ENCODE peak calls at places on chromosomes 3 and 15, in four cellular contexts. One of them, this sample, is unnamed.

GRCh38 chr3:59313365-59313764 is 263.5 kb upstream of the CFAP20DC start:
- DNase-seq in brain microvascular endothelial cell: peak
- DNase-seq in fibroblast of lung: no peak
- DNase-seq in kidney: no peak
- DNase-seq in this sample: no peak

GRCh38 chr15:65804252-65804931 is 12.3 kb upstream of the DENND4A start:
- DNase-seq in fibroblast of lung: no peak
- DNase-seq in kidney: no peak
- DNase-seq in brain microvascular endothelial cell: no peak
- DNase-seq in this sample: no peak

GRCh38 chr3:32147935-32148334 is 41.5 kb downstream of the GPD1L start:
- DNase-seq in fibroblast of lung: no peak
- DNase-seq in brain microvascular endothelial cell: no peak
- DNase-seq in kidney: no peak
- DNase-seq in this sample: no peak

GRCh38 chr3:156174229-156174847 is 54.0 kb downstream of the KCNAB1 start:
- DNase-seq in kidney: no peak
- DNase-seq in brain microvascular endothelial cell: peak
- DNase-seq in fibroblast of lung: peak
- DNase-seq in this sample: no peak

GRCh38 chr3:125353128-125353527 is 22.0 kb downstream of the ZNF148 start:
- DNase-seq in kidney: no peak
- DNase-seq in fibroblast of lung: no peak
- DNase-seq in brain microvascular endothelial cell: no peak
- DNase-seq in this sample: no peak

GRCh38 chr3:16885948-16886683 is 1.4 kb downstream of the PLCL2 start:
- DNase-seq in fibroblast of lung: no peak
- DNase-seq in kidney: no peak
- DNase-seq in brain microvascular endothelial cell: no peak
- DNase-seq in this sample: no peak

GRCh38 chr15:65309882-65310418 is 5.5 kb downstream of the RNU5B-1 start:
- DNase-seq in fibroblast of lung: no peak
- DNase-seq in brain microvascular endothelial cell: no peak
- DNase-seq in kidney: peak
- DNase-seq in this sample: no peak

GRCh38 chr3:178246004-178246403 is 290.2 kb upstream of the KCNMB2 start:
- DNase-seq in fibroblast of lung: no peak
- DNase-seq in kidney: no peak
- DNase-seq in brain microvascular endothelial cell: no peak
- DNase-seq in this sample: no peak

GRCh38 chr15:40787344-40787841 is 17.6 kb downstream of the C15orf62 start:
- DNase-seq in kidney: peak
- DNase-seq in fibroblast of lung: peak
- DNase-seq in brain microvascular endothelial cell: peak
- DNase-seq in this sample: peak

GRCh38 chr15:94610069-94610863 is 378.9 kb downstream of the MCTP2 start:
- DNase-seq in fibroblast of lung: no peak
- DNase-seq in kidney: no peak
- DNase-seq in brain microvascular endothelial cell: no peak
- DNase-seq in this sample: no peak

GRCh38 chr15:28111552-28111951 is 12.4 kb upstream of the OCA2 start:
- DNase-seq in brain microvascular endothelial cell: no peak
- DNase-seq in fibroblast of lung: no peak
- DNase-seq in kidney: no peak
- DNase-seq in this sample: no peak

GRCh38 chr3:43034911-43035310 is 55.8 kb downstream of the GASK1A start:
- DNase-seq in kidney: no peak
- DNase-seq in fibroblast of lung: no peak
- DNase-seq in brain microvascular endothelial cell: no peak
- DNase-seq in this sample: no peak

GRCh38 chr15:90159213-90159612 is 41.9 kb upstream of the SEMA4B start:
- DNase-seq in brain microvascular endothelial cell: no peak
- DNase-seq in fibroblast of lung: no peak
- DNase-seq in kidney: no peak
- DNase-seq in this sample: no peak

GRCh38 chr3:9732080-9732752 is 681 bp downstream of the BRPF1 start:
- DNase-seq in brain microvascular endothelial cell: no peak
- DNase-seq in fibroblast of lung: no peak
- DNase-seq in kidney: peak
- DNase-seq in this sample: no peak

DNA sequence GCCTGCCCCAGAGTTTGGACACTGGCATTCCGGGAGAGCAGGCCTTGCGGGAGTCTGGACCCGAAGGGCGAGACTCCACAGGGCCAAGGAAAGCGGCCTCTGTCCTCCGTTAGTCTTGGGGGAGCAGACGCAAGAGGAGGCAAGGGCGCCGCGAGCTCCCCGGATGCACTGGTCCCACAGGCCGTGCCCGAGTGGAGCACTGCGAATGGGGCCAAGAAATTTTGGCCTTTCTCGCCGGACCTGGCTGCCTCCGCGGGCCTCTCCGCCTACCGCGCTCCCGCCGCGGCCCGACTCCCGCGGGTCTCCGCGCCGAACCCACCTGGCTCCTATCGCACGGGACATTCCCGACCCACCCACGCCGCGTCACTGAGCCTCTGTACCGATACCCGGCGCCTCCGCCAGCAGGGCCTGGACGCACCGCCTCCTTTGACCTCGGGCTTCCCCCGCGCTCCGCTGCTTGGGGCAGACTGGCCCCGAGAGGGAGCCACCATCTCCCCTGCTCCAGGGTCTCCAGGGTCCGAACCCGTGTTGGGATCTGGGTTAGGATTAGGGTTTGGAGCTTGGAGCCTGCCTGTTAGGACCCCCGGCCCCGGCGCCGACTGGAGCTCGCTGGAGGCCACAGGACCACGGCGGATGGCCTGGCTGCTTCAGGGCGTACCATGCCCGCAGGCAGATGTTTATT is 11.8 kb downstream of the SHOX2 start:
- DNase-seq in kidney: no peak
- DNase-seq in brain microvascular endothelial cell: no peak
- DNase-seq in fibroblast of lung: no peak
- DNase-seq in this sample: no peak
- H3K4me3 ChIP-seq in kidney: no peak
- H3K4me3 ChIP-seq in brain microvascular endothelial cell: peak
- H3K4me3 ChIP-seq in fibroblast of lung: no peak
- H3K4me3 ChIP-seq in this sample: no peak

DNA sequence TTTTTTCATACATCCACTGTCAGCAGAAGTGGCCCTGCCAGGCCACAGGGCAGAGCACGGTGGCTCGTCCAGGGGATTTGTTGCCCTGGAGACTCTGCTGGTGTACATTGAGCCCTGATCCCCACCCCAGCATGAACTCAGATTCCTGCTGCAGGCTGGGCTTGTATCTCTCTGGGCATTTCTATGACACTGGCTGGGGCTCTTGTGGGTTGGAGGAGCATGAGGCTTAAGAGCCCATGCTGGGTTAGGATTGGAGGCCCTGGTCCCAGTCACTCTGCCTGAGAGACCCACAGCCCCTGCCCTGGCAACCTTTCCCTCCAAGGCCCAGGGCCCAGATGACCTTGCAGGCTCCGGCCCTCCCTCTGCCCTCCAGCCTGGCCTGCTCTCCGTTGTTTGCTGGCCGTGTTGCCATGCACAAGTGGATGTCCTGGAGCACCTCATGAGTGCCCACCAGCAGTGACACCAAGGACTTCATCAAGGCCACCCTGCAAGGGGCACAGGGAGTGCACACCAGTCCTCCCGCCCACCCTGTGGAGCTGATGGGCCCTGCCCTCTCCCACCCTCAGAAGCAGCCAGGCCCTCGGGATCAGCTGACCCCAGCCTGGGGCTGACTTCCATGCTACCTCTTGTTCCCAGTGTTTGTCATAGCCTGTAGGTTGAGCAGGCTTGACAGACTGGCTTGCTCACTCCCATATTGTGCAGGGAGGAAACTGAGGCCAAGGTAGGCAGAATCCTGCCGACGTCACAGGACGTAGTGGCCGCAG is 58.1 kb downstream of the ZNF445 start:
- DNase-seq in kidney: no peak
- DNase-seq in fibroblast of lung: no peak
- DNase-seq in brain microvascular endothelial cell: no peak
- DNase-seq in this sample: no peak
- TF ChIP-seq CTCF in kidney: no peak
- TF ChIP-seq CTCF in fibroblast of lung: no peak
- TF ChIP-seq CTCF in brain microvascular endothelial cell: no peak
- TF ChIP-seq CTCF in this sample: no peak

GRCh38 chr3:152245498-152246175 is 23.1 kb upstream of the MBNL1 start:
- DNase-seq in brain microvascular endothelial cell: no peak
- DNase-seq in kidney: no peak
- DNase-seq in fibroblast of lung: no peak
- DNase-seq in this sample: no peak
- H3K4me3 ChIP-seq in brain microvascular endothelial cell: no peak
- H3K4me3 ChIP-seq in kidney: no peak
- H3K4me3 ChIP-seq in fibroblast of lung: no peak
- H3K4me3 ChIP-seq in this sample: no peak

GRCh38 chr3:3772338-3772737 is 26.9 kb upstream of the LRRN1 start:
- DNase-seq in fibroblast of lung: no peak
- DNase-seq in kidney: no peak
- DNase-seq in brain microvascular endothelial cell: no peak
- DNase-seq in this sample: no peak
- TF ChIP-seq CTCF in fibroblast of lung: no peak
- TF ChIP-seq CTCF in kidney: no peak
- TF ChIP-seq CTCF in brain microvascular endothelial cell: no peak
- TF ChIP-seq CTCF in this sample: no peak

GRCh38 chr15:38886315-38887163 is 321.9 kb upstream of the RASGRP1 start:
- DNase-seq in fibroblast of lung: peak
- DNase-seq in kidney: no peak
- DNase-seq in brain microvascular endothelial cell: peak
- DNase-seq in this sample: no peak
- H3K4me3 ChIP-seq in fibroblast of lung: peak
- H3K4me3 ChIP-seq in kidney: no peak
- H3K4me3 ChIP-seq in brain microvascular endothelial cell: peak
- H3K4me3 ChIP-seq in this sample: no peak

GRCh38 chr3:40068647-40069046 is 240.9 kb upstream of the EIF1B start:
- DNase-seq in brain microvascular endothelial cell: no peak
- DNase-seq in fibroblast of lung: no peak
- DNase-seq in kidney: no peak
- DNase-seq in this sample: no peak

GRCh38 chr3:40078590-40078989 is 230.9 kb upstream of the EIF1B start:
- DNase-seq in kidney: no peak
- DNase-seq in brain microvascular endothelial cell: no peak
- DNase-seq in fibroblast of lung: no peak
- DNase-seq in this sample: no peak

GRCh38 chr3:40070816-40071215 is 238.7 kb upstream of the EIF1B start:
- DNase-seq in kidney: no peak
- DNase-seq in brain microvascular endothelial cell: peak
- DNase-seq in fibroblast of lung: no peak
- DNase-seq in this sample: no peak

GRCh38 chr3:40071683-40072238 is 237.7 kb upstream of the EIF1B start:
- DNase-seq in brain microvascular endothelial cell: no peak
- DNase-seq in kidney: no peak
- DNase-seq in fibroblast of lung: no peak
- DNase-seq in this sample: no peak

DNA sequence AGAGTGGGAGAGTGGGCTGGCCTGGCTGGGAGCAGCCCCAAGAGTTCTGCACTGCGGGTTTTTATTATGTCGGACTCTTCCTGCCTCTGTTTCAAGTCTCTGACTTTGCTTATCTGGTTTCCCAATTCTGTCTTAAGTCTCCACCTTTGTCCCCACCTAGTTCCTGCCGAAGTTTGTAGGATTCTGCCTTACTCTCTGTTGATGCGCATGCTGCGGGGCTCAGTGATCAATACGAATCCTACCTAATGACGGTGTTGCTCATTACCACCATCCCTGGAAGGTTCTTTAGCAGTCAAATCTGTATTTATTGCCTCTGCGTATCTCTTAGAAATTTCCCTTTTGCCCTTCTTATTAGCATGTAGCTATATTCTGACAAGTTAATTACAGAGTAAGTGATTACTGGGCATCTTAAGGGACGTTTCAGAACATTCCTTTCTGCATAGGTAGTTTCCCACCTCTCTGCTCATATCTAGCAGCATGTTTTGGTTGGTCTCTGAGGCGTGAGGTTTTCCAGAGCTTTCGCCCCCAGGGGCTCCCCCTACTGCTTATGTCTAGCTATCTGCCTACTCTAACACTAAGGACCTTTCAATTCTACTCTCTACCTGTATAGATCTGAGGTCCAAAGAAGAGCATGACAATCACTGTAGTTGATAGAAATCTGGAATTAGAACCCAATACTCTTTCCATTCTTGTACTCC is 236.0 kb upstream of the EIF1B start:
- DNase-seq in kidney: no peak
- DNase-seq in fibroblast of lung: no peak
- DNase-seq in brain microvascular endothelial cell: no peak
- DNase-seq in this sample: no peak
- TF ChIP-seq CTCF in kidney: no peak
- TF ChIP-seq CTCF in fibroblast of lung: no peak
- TF ChIP-seq CTCF in brain microvascular endothelial cell: peak
- TF ChIP-seq CTCF in this sample: no peak

DNA sequence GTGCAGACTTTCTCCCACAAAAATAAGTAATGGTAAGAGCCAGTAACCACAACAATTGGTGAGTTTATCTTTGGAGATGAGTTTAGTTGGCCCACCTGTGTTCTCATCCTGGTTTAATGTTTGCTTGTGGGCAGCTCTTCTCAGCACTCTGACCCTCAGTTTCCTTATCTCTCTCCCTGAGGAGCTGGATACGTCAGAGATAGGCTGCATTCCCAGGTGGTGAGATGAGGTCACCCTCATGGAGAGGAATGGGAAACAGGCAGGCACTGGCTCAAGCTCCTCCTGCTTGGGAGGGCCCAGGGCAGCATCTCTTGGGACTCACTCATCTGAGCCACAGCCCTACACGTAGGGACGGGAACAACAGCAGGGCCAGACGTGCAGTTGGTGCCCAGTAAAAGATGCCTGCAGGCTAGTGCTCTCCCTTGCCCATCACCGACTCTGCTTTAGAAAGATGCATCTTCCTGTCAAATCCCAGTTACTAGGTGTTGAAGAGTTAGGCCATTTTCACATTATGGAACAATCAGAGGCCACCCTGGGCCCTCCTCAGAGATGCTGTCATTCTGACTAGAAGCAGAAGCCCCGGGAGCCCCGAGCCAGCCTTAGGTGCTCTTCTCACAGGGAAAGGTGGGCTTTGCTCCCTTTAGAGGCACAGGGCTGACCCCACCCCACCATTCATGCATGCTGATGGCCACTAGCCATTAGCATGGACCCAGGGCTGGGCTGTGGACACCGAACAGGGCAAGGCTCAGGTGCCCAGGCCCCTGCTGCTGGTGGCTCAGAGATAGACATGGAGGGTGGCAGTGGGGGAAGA is 59.7 kb downstream of the GRIP2 start:
- DNase-seq in fibroblast of lung: peak
- DNase-seq in brain microvascular endothelial cell: peak
- DNase-seq in kidney: peak
- DNase-seq in this sample: no peak
- H3K4me3 ChIP-seq in fibroblast of lung: no peak
- H3K4me3 ChIP-seq in brain microvascular endothelial cell: no peak
- H3K4me3 ChIP-seq in kidney: no peak
- H3K4me3 ChIP-seq in this sample: no peak

GRCh38 chr3:50237754-50238548 is 1.9 kb downstream of the GNAI2 start:
- DNase-seq in kidney: peak
- DNase-seq in fibroblast of lung: peak
- DNase-seq in brain microvascular endothelial cell: peak
- DNase-seq in this sample: peak

GRCh38 chr3:50237133-50237651 is 1.2 kb downstream of the GNAI2 start:
- DNase-seq in fibroblast of lung: peak
- DNase-seq in kidney: peak
- DNase-seq in brain microvascular endothelial cell: no peak
- DNase-seq in this sample: no peak

GRCh38 chr3:50239649-50240048 is 3.6 kb downstream of the GNAI2 start:
- DNase-seq in kidney: no peak
- DNase-seq in brain microvascular endothelial cell: no peak
- DNase-seq in fibroblast of lung: no peak
- DNase-seq in this sample: no peak

GRCh38 chr3:50236484-50237132 is 604 bp downstream of the GNAI2 start:
- DNase-seq in fibroblast of lung: no peak
- DNase-seq in kidney: peak
- DNase-seq in brain microvascular endothelial cell: no peak
- DNase-seq in this sample: no peak

GRCh38 chr3:50238549-50239026 is 2.6 kb downstream of the GNAI2 start:
- DNase-seq in brain microvascular endothelial cell: no peak
- DNase-seq in fibroblast of lung: peak
- DNase-seq in kidney: peak
- DNase-seq in this sample: no peak
- TF ChIP-seq CTCF in brain microvascular endothelial cell: peak
- TF ChIP-seq CTCF in fibroblast of lung: no peak
- TF ChIP-seq CTCF in kidney: no peak
- TF ChIP-seq CTCF in this sample: no peak

This sample was measured in RWPE2.